ENCODE peak calls at places on chromosome X, in five cellular contexts. G is Caco-2, X is cardiac fibroblast, H is right lobe of liver, N is PC-9. O is an unnamed sample.
A peak's percentile ranks its signal among the peaks of the same experiment; 100 is the strongest.

GRCh38 chrX:136616987-136617685 is 30.8 kb upstream of the CD40LG start:
- DNase-seq in G (no peak), X (no peak), H (no peak), N (no peak), O (no peak)

GRCh38 chrX:101729986-101730385 is 70.3 kb upstream of the ARMCX2 start:
- DNase-seq in G (no peak), X (no peak), H (no peak), N (no peak), O (no peak)

GRCh38 chrX:139783959-139784358 is 76.0 kb upstream of the MCF2 start:
- DNase-seq in G (no peak), X (no peak), H (no peak), N (no peak), O (no peak)

GRCh38 chrX:109374276-109374960 is 107.5 kb downstream of the GUCY2F start:
- DNase-seq in G (no peak), X (peak; percentile 38), H (no peak), N (no peak), O (no peak)

GRCh38 chrX:42778096-42778495 is at the start of gene PPP1R2C:
- DNase-seq in G (no peak), X (no peak), H (no peak), N (no peak), O (no peak)

GRCh38 chrX:23616361-23616760 is 50.9 kb upstream of the PRDX4 start:
- DNase-seq in G (no peak), X (peak; percentile 39), H (no peak), N (no peak), O (no peak)

GRCh38 chrX:153667931-153668396 is 5.6 kb downstream of the PNCK start:
- DNase-seq in G (peak; percentile 73), X (peak; percentile 77), H (peak; percentile 84), N (peak; percentile 43), O (peak; percentile 71)

GRCh38 chrX:103310592-103311400 is at the start of gene BEX2:
- DNase-seq in G (peak; percentile 83), X (peak; percentile 9), H (peak; percentile 40), N (peak; percentile 52), O (no peak)

GRCh38 chrX:116240446-116240845 is 69.9 kb downstream of the AGTR2 start:
- DNase-seq in G (no peak), X (peak; percentile 11), H (no peak), N (peak; percentile 76), O (no peak)

GRCh38 chrX:134931550-134931949 is 59.2 kb upstream of the SMIM10 start:
- DNase-seq in G (no peak), X (no peak), H (no peak), N (no peak), O (no peak)

GRCh38 chrX:34656842-34657780 is at the start of gene TMEM47:
- DNase-seq in G (peak; percentile 54), X (peak; percentile 70), H (peak; percentile 80), N (no peak), O (no peak)

GRCh38 chrX:40189018-40189417 is 91.3 kb upstream of the BCOR start:
- DNase-seq in G (no peak), X (peak; percentile 51), H (no peak), N (no peak), O (no peak)

GRCh38 chrX:129737921-129738320 is 858 bp upstream of the XPNPEP2 start:
- DNase-seq in G (no peak), X (peak; percentile 60), H (no peak), N (no peak), O (no peak)

GRCh38 chrX:130393451-130394074 is 8.1 kb upstream of the GPR119 start:
- DNase-seq in G (peak; percentile 33), X (peak; percentile 59), H (peak; percentile 48), N (peak; percentile 61), O (no peak)

GRCh38 chrX:53357799-53358530 is 64.5 kb downstream of the SMC1A start:
- DNase-seq in G (no peak), X (peak; percentile 46), H (no peak), N (no peak), O (no peak)

GRCh38 chrX:149949743-149950436 is 11.6 kb upstream of the EOLA2 start:
- DNase-seq in G (no peak), X (no peak), H (no peak), N (no peak), O (no peak)

GRCh38 chrX:115357316-115357715 is 67.8 kb downstream of the LUZP4 start:
- DNase-seq in G (no peak), X (peak; percentile 18), H (no peak), N (no peak), O (no peak)

GRCh38 chrX:110853610-110854009 is 58.0 kb upstream of the CHRDL1 start:
- DNase-seq in G (no peak), X (peak; percentile 3), H (peak; percentile 36), N (no peak), O (no peak)

GRCh38 chrX:104254442-104255115 is at the start of gene ESX1:
- DNase-seq in G (no peak), X (peak; percentile 10), H (no peak), N (no peak), O (no peak)

GRCh38 chrX:29617276-29617675 is 598.1 kb upstream of the MAGEB2 start:
- DNase-seq in G (no peak), X (peak; percentile 77), H (no peak), N (no peak), O (no peak)

GRCh38 chrX:38375888-38376287 is 23.5 kb downstream of the OTC start:
- DNase-seq in G (no peak), X (peak; percentile 21), H (no peak), N (no peak), O (no peak)

GRCh38 chrX:53695901-53696300 is 9.4 kb upstream of the HUWE1 start:
- DNase-seq in G (no peak), X (no peak), H (no peak), N (no peak), O (no peak)

GRCh38 chrX:107429090-107429489 is 20.4 kb upstream of the FRMPD3 start:
- DNase-seq in G (no peak), X (peak; percentile 47), H (peak; percentile 46), N (peak; percentile 40), O (no peak)
- TF ChIP-seq CTCF in G (no peak), X (peak; percentile 45), H (peak; percentile 47), N (peak; percentile 71), O (no peak)

GRCh38 chrX:8820910-8821527 is 19.8 kb upstream of the FAM9A start:
- DNase-seq in G (no peak), X (no peak), H (no peak), N (peak; percentile 36), O (no peak)
- TF ChIP-seq CTCF in G (no peak), X (no peak), H (peak; percentile 13), N (peak; percentile 26), O (no peak)

DNA sequence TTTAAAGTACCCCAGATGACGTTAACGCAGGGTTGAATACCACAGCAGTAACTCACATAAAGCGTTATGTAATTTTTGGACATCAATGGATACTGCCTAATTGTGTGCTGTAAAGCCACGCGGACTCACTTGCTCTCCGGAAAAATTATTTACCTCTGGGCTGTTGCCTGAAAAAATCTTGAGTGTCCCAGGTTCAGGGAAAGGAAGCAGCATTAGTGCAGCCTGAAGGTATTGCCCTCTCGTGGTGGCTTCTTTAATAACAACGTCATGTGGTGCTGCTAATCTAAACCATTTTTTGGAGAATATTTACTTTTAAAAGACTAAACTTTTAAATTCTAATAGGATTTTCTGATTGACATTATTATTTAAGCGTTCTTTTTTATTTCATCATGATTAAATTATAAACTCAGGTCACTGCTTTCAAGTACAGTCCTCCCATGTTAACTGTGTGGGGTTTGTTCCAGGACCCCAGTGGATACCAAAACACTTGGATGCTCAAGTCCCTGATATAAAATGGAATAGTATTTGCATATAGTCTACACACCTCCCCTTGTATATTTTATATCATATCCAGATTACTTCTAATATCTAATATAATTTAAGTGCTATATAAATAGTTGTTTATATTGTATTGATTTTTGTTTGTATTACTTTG is 384.8 kb downstream of the FAM133A start:
- DNase-seq in G (no peak), X (peak; percentile 5), H (no peak), N (no peak), O (no peak)
- TF ChIP-seq CTCF in G (peak; percentile 59), X (peak; percentile 7), H (peak; percentile 64), N (peak; percentile 65), O (no peak)

DNA sequence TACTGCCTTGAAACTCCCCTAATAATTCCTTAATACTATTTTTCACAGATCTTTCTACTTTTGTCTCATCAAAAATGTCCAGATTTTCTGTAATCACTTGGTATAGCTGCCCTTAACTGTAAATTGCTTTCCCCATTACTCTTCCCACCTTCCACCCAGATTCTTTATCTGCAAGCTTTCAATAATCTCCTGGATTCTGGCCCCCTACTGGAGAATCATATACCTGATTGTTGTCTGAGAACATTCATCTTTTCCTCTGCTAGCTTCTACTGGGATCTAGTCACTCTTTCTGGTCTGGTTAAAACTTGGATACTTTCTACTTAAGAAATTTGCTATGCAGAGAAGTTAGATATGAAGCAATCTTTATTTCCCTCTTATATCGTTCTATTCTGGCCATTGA is 552.6 kb downstream of the PCDH19 start:
- DNase-seq in G (no peak), X (no peak), H (no peak), N (no peak), O (no peak)
- TF ChIP-seq CTCF in G (peak; percentile 27), X (no peak), H (peak; percentile 40), N (peak; percentile 54), O (no peak)

GRCh38 chrX:21383546-21383945 is 9.3 kb downstream of the CNKSR2 start:
- DNase-seq in G (no peak), X (no peak), H (no peak), N (no peak), O (no peak)

GRCh38 chrX:21384178-21384577 is 10.0 kb downstream of the CNKSR2 start:
- DNase-seq in G (no peak), X (no peak), H (no peak), N (no peak), O (no peak)

DNA sequence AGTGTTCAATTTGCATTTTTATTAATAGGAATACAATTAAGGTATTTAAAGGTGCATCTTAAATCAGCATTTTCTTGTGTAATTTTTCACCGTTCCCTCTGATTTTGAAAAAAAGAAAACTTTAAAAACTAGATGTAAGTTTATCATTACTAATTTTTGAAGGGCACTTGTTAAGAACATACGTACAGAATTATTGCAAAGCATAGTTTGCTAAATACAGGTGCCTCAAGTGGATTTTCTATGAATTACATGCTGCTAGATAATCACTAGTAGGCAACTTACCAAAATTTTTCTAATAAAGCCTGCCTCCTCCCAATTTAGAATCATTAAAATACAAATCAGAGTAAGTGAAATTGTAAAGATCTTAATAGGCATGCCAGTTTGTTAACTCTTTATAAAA is 8.5 kb downstream of the CNKSR2 start:
- DNase-seq in G (no peak), X (no peak), H (no peak), N (no peak), O (no peak)
- TF ChIP-seq CTCF in G (peak; percentile 40), X (peak; percentile 28), H (peak; percentile 45), N (peak; percentile 47), O (no peak)

GRCh38 chrX:120517936-120518335 is 42.8 kb downstream of the CUL4B start:
- DNase-seq in G (no peak), X (peak; percentile 87), H (no peak), N (peak; percentile 88), O (no peak)

GRCh38 chrX:120522820-120523219 is 37.9 kb downstream of the CUL4B start:
- DNase-seq in G (no peak), X (no peak), H (no peak), N (no peak), O (no peak)
- TF ChIP-seq CTCF in G (no peak), X (no peak), H (no peak), N (no peak), O (no peak)